ENCODE peak calls at places on chromosomes 16 and 17, in six cellular contexts. B is K562, A is HepG2, Q is GM12878, F is H1, J is GM23338. T is an unnamed sample.
A peak's percentile ranks its signal among the peaks of the same experiment; 100 is the strongest.

GRCh38 chr16:49623501-49624266 is 232.2 kb downstream of the ZNF423 start:
- DNase-seq in B (no peak), A (no peak), Q (no peak), F (peak; percentile 24), J (no peak), T (no peak)

GRCh38 chr16:75483222-75483621 is 12.0 kb downstream of the CHST6 start:
- DNase-seq in B (no peak), A (no peak), Q (no peak), F (no peak), J (no peak), T (no peak)

GRCh38 chr17:50219939-50220465 is 18.6 kb upstream of the COL1A1 start:
- DNase-seq in B (no peak), A (peak; percentile 87), Q (no peak), F (no peak), J (no peak), T (no peak)

GRCh38 chr16:54649846-54650245 is 280.8 kb upstream of the IRX5 start:
- DNase-seq in B (no peak), A (no peak), Q (no peak), F (no peak), J (no peak), T (no peak)

GRCh38 chr16:81686391-81687182 is 92.5 kb upstream of the PLCG2 start:
- DNase-seq in B (no peak), A (no peak), Q (no peak), F (no peak), J (no peak), T (no peak)

GRCh38 chr16:83771306-83771942 is 36.4 kb upstream of the HSBP1 start:
- DNase-seq in B (no peak), A (no peak), Q (no peak), F (no peak), J (no peak), T (no peak)

GRCh38 chr17:6548034-6548433 is 8.3 kb downstream of the PITPNM3 start:
- DNase-seq in B (no peak), A (no peak), Q (no peak), F (no peak), J (no peak), T (no peak)

GRCh38 chr17:11331790-11332526 is 90.9 kb downstream of the SHISA6 start:
- DNase-seq in B (no peak), A (no peak), Q (no peak), F (no peak), J (no peak), T (no peak)

GRCh38 chr17:73292031-73292531 is 19.7 kb downstream of the CDC42EP4 start:
- DNase-seq in B (no peak), A (no peak), Q (no peak), F (no peak), J (no peak), T (no peak)

GRCh38 chr16:71672125-71672524 is 46.1 kb downstream of the MARVELD3 start:
- DNase-seq in B (no peak), A (no peak), Q (no peak), F (no peak), J (no peak), T (no peak)

GRCh38 chr16:82091225-82091624 is 56.2 kb downstream of the HSD17B2 start:
- DNase-seq in B (no peak), A (no peak), Q (no peak), F (no peak), J (no peak), T (no peak)

GRCh38 chr17:4184811-4185210 is 41.8 kb downstream of the CYB5D2 start:
- DNase-seq in B (no peak), A (no peak), Q (no peak), F (no peak), J (no peak), T (no peak)

GRCh38 chr16:57899771-57900661 is 70.9 kb downstream of the CNGB1 start:
- DNase-seq in B (peak; percentile 83), A (peak; percentile 60), Q (no peak), F (peak; percentile 89), J (peak; percentile 86), T (peak; percentile 84)

GRCh38 chr17:77569846-77570564 is 388.5 kb upstream of the TNRC6C start:
- DNase-seq in B (no peak), A (no peak), Q (no peak), F (no peak), J (no peak), T (no peak)

DNA sequence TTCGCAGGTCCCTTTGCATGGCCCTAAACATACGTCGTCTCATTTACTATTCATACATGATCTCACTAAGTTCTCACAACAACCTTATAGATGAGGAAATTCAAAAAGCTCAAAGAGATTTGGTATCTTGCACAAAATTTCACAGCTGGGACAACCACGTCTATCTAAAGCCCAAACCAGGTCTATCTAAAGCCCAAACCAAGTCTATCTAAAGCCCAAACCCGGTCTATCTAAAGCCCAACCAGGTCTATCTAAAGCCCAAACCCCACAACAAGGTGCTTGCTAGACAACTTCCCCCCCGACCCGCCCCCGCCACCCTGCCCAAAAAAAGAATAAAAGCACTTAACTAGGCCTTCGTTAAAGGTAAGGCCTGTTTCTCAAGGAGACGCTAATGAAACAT is 174.9 kb downstream of the VPS53 start:
- DNase-seq in B (no peak), A (no peak), Q (no peak), F (no peak), J (no peak), T (no peak)
- TF ChIP-seq CREB1 in B (no peak), A (no peak), Q (no peak), F (no peak), J (no peak), T (no peak)

DNA sequence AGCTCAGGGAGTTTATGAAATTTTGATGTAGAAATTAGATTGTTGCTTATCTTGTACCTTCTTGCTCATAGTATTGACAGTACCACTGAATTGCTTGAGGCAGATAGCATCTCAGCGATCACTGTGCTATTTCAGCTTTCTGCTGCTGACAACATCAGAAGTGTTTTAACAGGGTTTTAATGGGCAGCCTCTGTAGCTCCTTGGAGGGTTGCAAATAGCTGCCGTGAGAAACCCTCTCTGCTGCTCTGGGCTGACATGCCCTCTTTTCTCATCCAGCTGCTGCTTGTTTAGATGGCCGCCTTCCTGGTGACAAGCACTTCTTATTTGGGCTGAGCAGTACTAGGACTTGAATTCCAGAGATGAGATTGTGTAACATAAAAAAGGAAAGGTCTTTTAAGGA is 180.2 kb upstream of the TBX2 start:
- DNase-seq in B (no peak), A (no peak), Q (no peak), F (no peak), J (no peak), T (no peak)
- TF ChIP-seq CREB1 in B (no peak), A (no peak), Q (no peak), F (no peak), J (no peak), T (no peak)

GRCh38 chr17:51955245-51955644 is 203.3 kb downstream of the CA10 start:
- DNase-seq in B (no peak), A (no peak), Q (no peak), F (no peak), J (no peak), T (no peak)

GRCh38 chr17:51961689-51962088 is 196.8 kb downstream of the CA10 start:
- DNase-seq in B (no peak), A (no peak), Q (no peak), F (no peak), J (no peak), T (no peak)

DNA sequence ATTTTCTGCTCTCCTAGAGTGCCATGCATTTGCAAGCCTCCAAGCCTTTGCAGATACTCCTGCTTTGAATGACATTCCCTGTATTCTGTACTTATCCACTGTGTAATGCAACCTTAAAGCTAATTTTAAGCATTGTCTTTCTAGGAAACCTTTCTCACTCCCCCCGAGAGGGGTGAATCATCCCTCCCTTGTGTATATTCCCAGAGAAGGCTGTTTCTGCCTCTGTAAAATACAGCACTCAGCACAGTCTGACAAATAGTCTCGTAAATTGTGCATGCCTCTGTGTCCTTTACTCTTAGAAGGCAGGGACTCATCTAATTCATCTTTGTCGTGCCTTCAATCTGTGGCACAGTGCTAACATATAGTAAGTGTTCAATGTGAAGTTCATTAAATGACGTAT is 200.8 kb downstream of the CA10 start:
- DNase-seq in B (no peak), A (no peak), Q (no peak), F (no peak), J (no peak), T (no peak)
- TF ChIP-seq CREB1 in B (no peak), A (no peak), Q (no peak), F (no peak), J (no peak), T (no peak)

GRCh38 chr16:87721622-87722565 is 43.9 kb downstream of the KLHDC4 start:
- DNase-seq in B (peak; percentile 96), A (no peak), Q (no peak), F (no peak), J (no peak), T (no peak)

GRCh38 chr16:87722590-87723223 is 43.1 kb downstream of the KLHDC4 start:
- DNase-seq in B (no peak), A (no peak), Q (no peak), F (no peak), J (no peak), T (no peak)

GRCh38 chr16:87724490-87725291 is 41.1 kb downstream of the KLHDC4 start:
- DNase-seq in B (no peak), A (no peak), Q (peak; percentile 25), F (no peak), J (no peak), T (no peak)

GRCh38 chr16:87725596-87726235 is 40.1 kb downstream of the KLHDC4 start:
- DNase-seq in B (no peak), A (no peak), Q (no peak), F (no peak), J (peak; percentile 23), T (no peak)

DNA sequence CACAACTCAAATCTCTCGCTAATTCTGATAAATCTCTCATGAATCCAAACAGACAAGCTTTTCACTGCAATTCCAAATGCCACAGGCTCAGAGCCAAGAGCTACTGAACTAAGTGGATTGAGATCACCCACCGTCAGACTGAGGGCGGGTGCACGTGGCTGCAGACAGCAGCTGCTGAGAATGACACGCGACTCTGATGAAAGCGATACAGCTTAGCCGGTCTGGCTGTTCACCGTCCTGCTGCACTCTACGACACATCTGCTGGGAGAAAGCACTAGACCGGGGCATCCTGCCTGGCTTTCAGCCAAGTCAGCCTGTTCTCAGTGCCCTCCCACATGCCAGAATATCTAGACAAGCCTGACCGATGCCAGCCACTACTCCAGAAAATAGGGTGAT is 42.6 kb downstream of the KLHDC4 start:
- DNase-seq in B (peak; percentile 64), A (no peak), Q (peak; percentile 58), F (no peak), J (no peak), T (no peak)
- TF ChIP-seq CREB1 in B (no peak), A (no peak), Q (peak; percentile 74), F (no peak), J (no peak), T (no peak)

GRCh38 chr17:71052971-71053370 is 883.6 kb downstream of the KCNJ2 start:
- DNase-seq in B (no peak), A (no peak), Q (no peak), F (no peak), J (no peak), T (no peak)
- TF ChIP-seq CREB1 in B (no peak), A (no peak), Q (no peak), F (no peak), J (no peak), T (no peak)